ENCODE peak calls at places on chromosome 13, in nine cellular contexts. V is cardiac muscle cell; A is COLO829; U is heart left ventricle; D is suprapubic skin; T is CD4-positive, alpha-beta T cell; P is T-helper 17 cell; Z is stimulated activated CD4-positive, alpha-beta T cell treated with anti-CD3 and anti-CD28 coated beads, Interleukin-4, amount 100 ng/mL, for 4 hours; K is activated naive CD8-positive, alpha-beta T cell treated with anti-CD3 and anti-CD28 coated beads, Interleukin-2, amount 50 U/mL, for 16 hours. J is an unnamed sample.

GRCh38 chr13:30045916-30046704 is 195.7 kb upstream of the UBL3 start:
- DNase-seq in V (no peak), A (no peak), U (no peak), D (no peak), T (no peak), P (no peak), Z (no peak), K (no peak), J (no peak)

GRCh38 chr13:40476175-40476958 is 190.1 kb downstream of the FOXO1 start:
- DNase-seq in V (peak; percentile 15), A (no peak), U (no peak), D (no peak), T (no peak), P (no peak), Z (no peak), K (no peak), J (no peak)

GRCh38 chr13:42270857-42271215 is 1.1 kb upstream of the AKAP11 start:
- DNase-seq in V (no peak), A (no peak), U (no peak), D (no peak), T (no peak), P (no peak), Z (no peak), K (no peak), J (no peak)

GRCh38 chr13:102132896-102133295 is 269.0 kb downstream of the FGF14 start:
- DNase-seq in V (no peak), A (no peak), U (no peak), D (no peak), T (no peak), P (no peak), Z (no peak), K (no peak), J (no peak)

GRCh38 chr13:109673477-109673876 is 112.9 kb downstream of the IRS2 start:
- DNase-seq in V (no peak), A (no peak), U (no peak), D (no peak), T (no peak), P (no peak), Z (no peak), K (no peak), J (no peak)

GRCh38 chr13:31038834-31039552 is 106.5 kb downstream of the TEX26 start:
- DNase-seq in V (no peak), A (no peak), U (no peak), D (no peak), T (no peak), P (no peak), Z (peak; percentile 15), K (no peak), J (no peak)

GRCh38 chr13:87666826-87667225 is 4.3 kb upstream of the SLITRK5 start:
- DNase-seq in V (no peak), A (no peak), U (no peak), D (no peak), T (no peak), P (no peak), Z (no peak), K (no peak), J (no peak)

GRCh38 chr13:75357576-75358295 is 124.2 kb downstream of the TBC1D4 start:
- DNase-seq in V (peak; percentile 37), A (peak; percentile 72), U (no peak), D (no peak), T (peak; percentile 50), P (peak; percentile 30), Z (peak; percentile 56), K (peak; percentile 31), J (no peak)

GRCh38 chr13:75705395-75705794 is 69.3 kb downstream of the LMO7 start:
- DNase-seq in V (no peak), A (no peak), U (no peak), D (no peak), T (no peak), P (no peak), Z (no peak), K (no peak), J (no peak)

GRCh38 chr13:23608704-23609413 is 38.6 kb downstream of the TNFRSF19 start:
- DNase-seq in V (no peak), A (no peak), U (peak; percentile 65), D (peak; percentile 78), T (no peak), P (no peak), Z (no peak), K (no peak), J (no peak)

J was measured in activated CD4-positive, CD25-positive, alpha-beta regulatory T cell treated with anti-CD3 and anti-CD28 coated beads, Interleukin-2, amount 50 U/mL, for 72 hours.